ENCODE peak calls at places on chromosomes 16 and 17, in five cellular contexts. C is heart right ventricle; N is activated CD4-positive, alpha-beta T cell treated with anti-CD3 and anti-CD28 coated beads, Interleukin-2, amount 50 U/mL, for 48 hours; Y is kidney tubule cell; F is tibial artery. B is an unnamed sample.

GRCh38 chr16:17369441-17369951 is 101.3 kb downstream of the XYLT1 start:
- DNase-seq in N (peak; percentile 64), Y (no peak), C (peak; percentile 46), F (peak; percentile 84), B (peak; percentile 67)

GRCh38 chr17:50593321-50593720 is 32.8 kb downstream of the CACNA1G start:
- DNase-seq in F (no peak), C (peak; percentile 26), Y (peak; percentile 25), N (no peak), B (no peak)

GRCh38 chr16:64580558-64580957 is 541.3 kb downstream of the CDH11 start:
- DNase-seq in N (no peak), Y (no peak), C (no peak), F (no peak), B (no peak)

GRCh38 chr17:41772586-41773189 is 13.8 kb downstream of the JUP start:
- DNase-seq in F (no peak), C (no peak), Y (no peak), N (no peak), B (peak; percentile 39)

GRCh38 chr17:50221500-50222480 is 20.4 kb upstream of the COL1A1 start:
- DNase-seq in F (peak; percentile 94), N (no peak), C (no peak), Y (peak; percentile 51), B (no peak)

GRCh38 chr17:74605361-74605760 is 13.3 kb upstream of the CD300LD start:
- DNase-seq in Y (peak; percentile 54), F (peak; percentile 77), C (peak; percentile 30), N (no peak), B (peak; percentile 62)

GRCh38 chr17:40020146-40020545 is 4.9 kb downstream of the CSF3 start:
- DNase-seq in C (no peak), N (no peak), Y (no peak), F (no peak), B (no peak)

GRCh38 chr17:48559609-48560451 is 14.9 kb upstream of the HOXB2 start:
- DNase-seq in Y (no peak), C (no peak), F (no peak), N (no peak), B (no peak)

GRCh38 chr17:76451480-76451879 is 1.5 kb downstream of the UBE2O start:
- DNase-seq in F (no peak), N (no peak), C (no peak), Y (no peak), B (no peak)

GRCh38 chr16:84117482-84117843 is 721 bp upstream of the MBTPS1 start:
- DNase-seq in C (no peak), F (no peak), Y (peak; percentile 42), N (peak; percentile 55), B (no peak)

GRCh38 chr16:81901483-81901882 is 109.8 kb downstream of the SDR42E1 start:
- DNase-seq in Y (no peak), C (peak; percentile 22), F (no peak), N (no peak), B (peak; percentile 19)

GRCh38 chr17:8155341-8156173 is 3.4 kb upstream of the PER1 start:
- DNase-seq in N (no peak), C (peak; percentile 23), Y (no peak), F (no peak), B (no peak)

GRCh38 chr16:15749371-15749770 is 99.3 kb downstream of the NDE1 start:
- DNase-seq in N (no peak), Y (no peak), C (no peak), F (no peak), B (no peak)

GRCh38 chr17:78128616-78129384 is at the start of gene TMC6:
- DNase-seq in C (no peak), N (peak; percentile 72), Y (peak; percentile 73), F (no peak), B (no peak)

GRCh38 chr17:60628252-60628889 is 28.4 kb downstream of the PPM1D start:
- DNase-seq in C (no peak), F (no peak), N (no peak), Y (no peak), B (no peak)

GRCh38 chr16:82439678-82440293 is 187.0 kb upstream of the CDH13 start:
- DNase-seq in N (no peak), Y (peak; percentile 6), C (no peak), F (no peak), B (no peak)

GRCh38 chr16:35569413-35569812 is 2110.0 kb downstream of the TP53TG3F start:
- DNase-seq in Y (no peak), F (no peak), C (no peak), N (no peak), B (no peak)

GRCh38 chr16:11603331-11603750 is 16.6 kb upstream of the LITAF start:
- DNase-seq in N (no peak), Y (no peak), F (no peak), C (peak; percentile 70), B (no peak)

GRCh38 chr16:2095315-2095853 is 40.3 kb downstream of the PKD1 start:
- DNase-seq in F (no peak), Y (peak; percentile 49), N (no peak), C (no peak), B (no peak)

GRCh38 chr17:75723201-75723930 is 2.1 kb downstream of the ITGB4 start:
- DNase-seq in Y (peak; percentile 42), F (peak; percentile 58), C (no peak), N (no peak), B (peak; percentile 81)

GRCh38 chr16:77960771-77961170 is 61.6 kb upstream of the CLEC3A start:
- DNase-seq in C (no peak), F (no peak), N (no peak), Y (no peak), B (no peak)

GRCh38 chr17:72110953-72111339 is 9.9 kb upstream of the SOX9 start:
- DNase-seq in C (no peak), Y (no peak), F (no peak), N (no peak), B (no peak)